ENCODE peak calls at places on chromosomes 7 and 10, in five cellular contexts. A is mucosa of gallbladder, U is T-helper 2 cell, O is mesendoderm, M is HT1080. I is an unnamed sample.

GRCh38 chr7:108236681-108237415 is 106.7 kb upstream of the LAMB4 start:
- DNase-seq in A (no peak), U (no peak), O (peak; percentile 81), M (no peak), I (no peak)

GRCh38 chr10:17375936-17376584 is 78.3 kb downstream of the ST8SIA6 start:
- DNase-seq in A (no peak), U (no peak), O (peak; percentile 40), M (no peak), I (no peak)

GRCh38 chr7:148687555-148687954 is 11.1 kb upstream of the CUL1 start:
- DNase-seq in A (no peak), U (no peak), O (no peak), M (no peak), I (no peak)

GRCh38 chr7:158947627-158948026 is 91.3 kb downstream of the DYNC2I1 start:
- DNase-seq in A (no peak), U (no peak), O (no peak), M (no peak), I (no peak)

GRCh38 chr7:17212188-17212587 is 86.3 kb upstream of the AHR start:
- DNase-seq in A (no peak), U (no peak), O (no peak), M (no peak), I (no peak)

GRCh38 chr10:103450201-103450695 is 1.9 kb downstream of the CALHM2 start:
- DNase-seq in A (no peak), U (no peak), O (no peak), M (no peak), I (no peak)

GRCh38 chr7:135981958-135982646 is 4.9 kb upstream of the MTPN start:
- DNase-seq in A (no peak), U (no peak), O (no peak), M (no peak), I (peak; percentile 15)

GRCh38 chr7:43449577-43449976 is 133.3 kb upstream of the STK17A start:
- DNase-seq in A (no peak), U (no peak), O (no peak), M (no peak), I (no peak)

GRCh38 chr7:30470783-30471182 is 7.8 kb downstream of the NOD1 start:
- DNase-seq in A (peak; percentile 66), U (no peak), O (no peak), M (no peak), I (peak; percentile 51)

GRCh38 chr10:83357004-83357403 is 782.3 kb upstream of the GHITM start:
- DNase-seq in A (no peak), U (no peak), O (no peak), M (no peak), I (no peak)

GRCh38 chr7:39527296-39527695 is 38.9 kb upstream of the YAE1 start:
- DNase-seq in A (no peak), U (no peak), O (no peak), M (peak; percentile 27), I (no peak)

GRCh38 chr7:151844080-151844827 is 32.7 kb downstream of the PRKAG2 start:
- DNase-seq in A (no peak), U (no peak), O (no peak), M (peak; percentile 64), I (peak; percentile 84)

GRCh38 chr10:94006591-94007550 is 13.1 kb downstream of the PLCE1 start:
- DNase-seq in A (peak; percentile 79), U (no peak), O (peak; percentile 91), M (peak; percentile 66), I (peak; percentile 81)

GRCh38 chr7:88215295-88215694 is 4.5 kb downstream of the SRI start:
- DNase-seq in A (no peak), U (no peak), O (no peak), M (no peak), I (no peak)

GRCh38 chr7:51647931-51648351 is 331.3 kb upstream of the COBL start:
- DNase-seq in A (peak; percentile 67), U (no peak), O (no peak), M (peak; percentile 52), I (no peak)

GRCh38 chr10:33010132-33011037 is 52.4 kb upstream of the ITGB1 start:
- DNase-seq in A (peak; percentile 76), U (peak; percentile 37), O (peak; percentile 83), M (peak; percentile 95), I (peak; percentile 97)

GRCh38 chr7:106616692-106617052 is 44.3 kb downstream of the CCDC71L start:
- DNase-seq in A (no peak), U (no peak), O (no peak), M (no peak), I (no peak)

GRCh38 chr7:7783001-7783400 is 64.6 kb upstream of the RPA3 start:
- DNase-seq in A (no peak), U (no peak), O (no peak), M (no peak), I (no peak)

GRCh38 chr10:112631501-112632410 is 184.7 kb downstream of the VTI1A start:
- DNase-seq in A (peak; percentile 26), U (no peak), O (no peak), M (peak; percentile 56), I (no peak)

GRCh38 chr7:26090927-26091519 is 61.0 kb upstream of the NFE2L3 start:
- DNase-seq in A (no peak), U (peak; percentile 12), O (peak; percentile 84), M (peak; percentile 44), I (peak; percentile 68)

GRCh38 chr10:108323274-108323798 is 1158.8 kb upstream of the SORCS1 start:
- DNase-seq in A (no peak), U (no peak), O (peak; percentile 93), M (no peak), I (no peak)

GRCh38 chr7:128404826-128405344 is 4.9 kb downstream of the IMPDH1 start:
- DNase-seq in A (no peak), U (no peak), O (no peak), M (no peak), I (no peak)

GRCh38 chr10:6458814-6459213 is 121.3 kb downstream of the PRKCQ start:
- DNase-seq in A (no peak), U (no peak), O (no peak), M (no peak), I (no peak)